ENCODE peak calls at places on chromosomes 16 and 17, in nine cellular contexts. One of them, this sample, is unnamed.

GRCh38 chr16:86571197-86571915 is 4.7 kb downstream of the FOXC2 start:
- DNase-seq in NCI-H460: no peak
- DNase-seq in LNCaP clone FGC: no peak
- DNase-seq in Right ventricle myocardium superior: no peak
- DNase-seq in fibroblast of lung: no peak
- DNase-seq in stimulated activated CD4-positive, alpha-beta T cell treated with anti-CD3 and anti-CD28 coated beads, Interleukin-4, amount 100 ng/mL, for 1 hour: no peak
- DNase-seq in NCI-H345: no peak
- DNase-seq in NCI-H1092: no peak
- DNase-seq in activated T-cell treated with anti-CD3 and anti-CD28 coated beads for 1 hour: no peak
- DNase-seq in this sample: no peak

GRCh38 chr16:72972878-72973571 is 74.9 kb downstream of the ZFHX3 start:
- DNase-seq in stimulated activated CD4-positive, alpha-beta T cell treated with anti-CD3 and anti-CD28 coated beads, Interleukin-4, amount 100 ng/mL, for 1 hour: no peak
- DNase-seq in activated T-cell treated with anti-CD3 and anti-CD28 coated beads for 1 hour: no peak
- DNase-seq in NCI-H1092: no peak
- DNase-seq in NCI-H460: no peak
- DNase-seq in LNCaP clone FGC: no peak
- DNase-seq in NCI-H345: no peak
- DNase-seq in fibroblast of lung: no peak
- DNase-seq in Right ventricle myocardium superior: no peak
- DNase-seq in this sample: no peak

GRCh38 chr16:28319476-28320022 is 27.2 kb downstream of the SBK1 start:
- DNase-seq in NCI-H1092: no peak
- DNase-seq in NCI-H460: no peak
- DNase-seq in fibroblast of lung: no peak
- DNase-seq in NCI-H345: no peak
- DNase-seq in activated T-cell treated with anti-CD3 and anti-CD28 coated beads for 1 hour: no peak
- DNase-seq in Right ventricle myocardium superior: no peak
- DNase-seq in LNCaP clone FGC: no peak
- DNase-seq in stimulated activated CD4-positive, alpha-beta T cell treated with anti-CD3 and anti-CD28 coated beads, Interleukin-4, amount 100 ng/mL, for 1 hour: no peak
- DNase-seq in this sample: no peak

GRCh38 chr16:84367297-84367680 is 1.0 kb upstream of the ATP2C2 start:
- DNase-seq in NCI-H1092: no peak
- DNase-seq in fibroblast of lung: no peak
- DNase-seq in Right ventricle myocardium superior: no peak
- DNase-seq in activated T-cell treated with anti-CD3 and anti-CD28 coated beads for 1 hour: no peak
- DNase-seq in stimulated activated CD4-positive, alpha-beta T cell treated with anti-CD3 and anti-CD28 coated beads, Interleukin-4, amount 100 ng/mL, for 1 hour: no peak
- DNase-seq in NCI-H345: no peak
- DNase-seq in NCI-H460: no peak
- DNase-seq in LNCaP clone FGC: no peak
- DNase-seq in this sample: no peak

GRCh38 chr16:80034948-80035700 is 434.6 kb upstream of the MAF start:
- DNase-seq in stimulated activated CD4-positive, alpha-beta T cell treated with anti-CD3 and anti-CD28 coated beads, Interleukin-4, amount 100 ng/mL, for 1 hour: no peak
- DNase-seq in NCI-H345: no peak
- DNase-seq in fibroblast of lung: no peak
- DNase-seq in Right ventricle myocardium superior: no peak
- DNase-seq in activated T-cell treated with anti-CD3 and anti-CD28 coated beads for 1 hour: no peak
- DNase-seq in NCI-H460: no peak
- DNase-seq in NCI-H1092: no peak
- DNase-seq in LNCaP clone FGC: no peak
- DNase-seq in this sample: no peak

GRCh38 chr16:2388875-2389433 is 40.3 kb upstream of the CCNF start:
- DNase-seq in NCI-H460: no peak
- DNase-seq in stimulated activated CD4-positive, alpha-beta T cell treated with anti-CD3 and anti-CD28 coated beads, Interleukin-4, amount 100 ng/mL, for 1 hour: no peak
- DNase-seq in LNCaP clone FGC: peak
- DNase-seq in activated T-cell treated with anti-CD3 and anti-CD28 coated beads for 1 hour: no peak
- DNase-seq in NCI-H345: peak
- DNase-seq in fibroblast of lung: peak
- DNase-seq in Right ventricle myocardium superior: no peak
- DNase-seq in NCI-H1092: peak
- DNase-seq in this sample: no peak

GRCh38 chr17:35559495-35559894 is 1.1 kb downstream of the SLFN14 start:
- DNase-seq in NCI-H1092: no peak
- DNase-seq in stimulated activated CD4-positive, alpha-beta T cell treated with anti-CD3 and anti-CD28 coated beads, Interleukin-4, amount 100 ng/mL, for 1 hour: no peak
- DNase-seq in NCI-H460: no peak
- DNase-seq in activated T-cell treated with anti-CD3 and anti-CD28 coated beads for 1 hour: no peak
- DNase-seq in fibroblast of lung: no peak
- DNase-seq in LNCaP clone FGC: no peak
- DNase-seq in Right ventricle myocardium superior: no peak
- DNase-seq in NCI-H345: no peak
- DNase-seq in this sample: no peak

GRCh38 chr17:64694207-64694606 is 32.1 kb upstream of the SMURF2 start:
- DNase-seq in fibroblast of lung: peak
- DNase-seq in Right ventricle myocardium superior: peak
- DNase-seq in activated T-cell treated with anti-CD3 and anti-CD28 coated beads for 1 hour: no peak
- DNase-seq in NCI-H1092: no peak
- DNase-seq in stimulated activated CD4-positive, alpha-beta T cell treated with anti-CD3 and anti-CD28 coated beads, Interleukin-4, amount 100 ng/mL, for 1 hour: no peak
- DNase-seq in NCI-H460: peak
- DNase-seq in LNCaP clone FGC: no peak
- DNase-seq in NCI-H345: no peak
- DNase-seq in this sample: peak

This sample was measured in amniotic epithelial cell.